ENCODE peak calls at places on chromosomes 2 and 18, in seven cellular contexts. L is HFFc6, V is Caco-2, U is AML-193, I is NCI-H2171 treated with DMSO at 0.1 percent for 48 hours, Q is neural progenitor cell, H is activated gamma-delta T cell. B is an unnamed sample.

GRCh38 chr2:28643324-28643723 is 108.3 kb upstream of the PPP1CB start:
- DNase-seq in L (no peak), V (no peak), U (no peak), I (no peak), Q (no peak), H (no peak), B (no peak)

GRCh38 chr2:15860760-15861159 is 79.6 kb upstream of the MYCN start:
- DNase-seq in L (no peak), V (no peak), U (no peak), I (no peak), Q (no peak), H (no peak), B (no peak)

GRCh38 chr2:169806586-169806985 is 7.9 kb downstream of the SSB start:
- DNase-seq in L (no peak), V (no peak), U (no peak), I (no peak), Q (no peak), H (no peak), B (no peak)

GRCh38 chr2:47344890-47345583 is 57.9 kb upstream of the MSH2 start:
- DNase-seq in L (peak), V (peak), U (no peak), I (peak), Q (peak), H (no peak), B (no peak)

GRCh38 chr2:67625671-67626070 is 228.5 kb downstream of the ETAA1 start:
- DNase-seq in L (peak), V (no peak), U (no peak), I (no peak), Q (no peak), H (no peak), B (no peak)

GRCh38 chr2:46578966-46579365 is 99.6 kb downstream of the TMEM247 start:
- DNase-seq in L (no peak), V (no peak), U (no peak), I (no peak), Q (no peak), H (no peak), B (no peak)

GRCh38 chr2:159539701-159540100 is 76.6 kb downstream of the BAZ2B start:
- DNase-seq in L (no peak), V (no peak), U (no peak), I (no peak), Q (no peak), H (no peak), B (no peak)

GRCh38 chr2:201257381-201257940 is 2.9 kb upstream of the CASP8 start:
- DNase-seq in L (no peak), V (peak), U (peak), I (no peak), Q (no peak), H (no peak), B (peak)

GRCh38 chr2:186503827-186504606 is 18.0 kb downstream of the ZC3H15 start:
- DNase-seq in L (no peak), V (no peak), U (peak), I (peak), Q (peak), H (no peak), B (no peak)

GRCh38 chr2:7450188-7451156 is 533.3 kb downstream of the RNF144A start:
- DNase-seq in L (no peak), V (no peak), U (no peak), I (no peak), Q (no peak), H (no peak), B (no peak)

GRCh38 chr2:133768261-133769021 is 200.2 kb upstream of the NCKAP5 start:
- DNase-seq in L (no peak), V (no peak), U (no peak), I (no peak), Q (no peak), H (no peak), B (no peak)

GRCh38 chr18:35073186-35074105 is 32.2 kb downstream of the MAPRE2 start:
- DNase-seq in L (no peak), V (no peak), U (no peak), I (no peak), Q (no peak), H (no peak), B (no peak)

GRCh38 chr2:189651284-189651683 is 10.0 kb upstream of the ASNSD1 start:
- DNase-seq in L (no peak), V (no peak), U (no peak), I (no peak), Q (no peak), H (no peak), B (no peak)

GRCh38 chr2:167924556-167924955 is 322.8 kb downstream of the STK39 start:
- DNase-seq in L (no peak), V (peak), U (no peak), I (peak), Q (no peak), H (no peak), B (no peak)

GRCh38 chr2:224832207-224832606 is 116.0 kb upstream of the CCDC195 start:
- DNase-seq in L (no peak), V (no peak), U (no peak), I (no peak), Q (no peak), H (no peak), B (no peak)

GRCh38 chr18:55289048-55289447 is 298.9 kb downstream of the TCF4 start:
- DNase-seq in L (no peak), V (no peak), U (no peak), I (no peak), Q (no peak), H (no peak), B (no peak)

GRCh38 chr2:46148369-46148736 is 148.9 kb upstream of the EPAS1 start:
- DNase-seq in L (no peak), V (no peak), U (no peak), I (no peak), Q (no peak), H (no peak), B (no peak)

GRCh38 chr2:62404948-62405347 is 101.0 kb downstream of the TMEM17 start:
- DNase-seq in L (no peak), V (no peak), U (no peak), I (no peak), Q (no peak), H (no peak), B (no peak)

GRCh38 chr18:54284967-54285785 is 15.9 kb downstream of the POLI start:
- DNase-seq in L (peak), V (no peak), U (no peak), I (no peak), Q (no peak), H (no peak), B (no peak)

GRCh38 chr2:10883066-10883465 is 28.7 kb upstream of the KCNF1 start:
- DNase-seq in L (no peak), V (no peak), U (no peak), I (no peak), Q (no peak), H (no peak), B (no peak)

GRCh38 chr2:44071454-44072046 is 75.8 kb upstream of the LRPPRC start:
- DNase-seq in L (no peak), V (no peak), U (no peak), I (no peak), Q (no peak), H (no peak), B (no peak)

GRCh38 chr18:69261436-69261835 is 139.3 kb upstream of the DOK6 start:
- DNase-seq in L (no peak), V (no peak), U (no peak), I (no peak), Q (peak), H (no peak), B (no peak)

GRCh38 chr2:217642944-217643343 is 359.9 kb downstream of the TNS1 start:
- DNase-seq in L (no peak), V (no peak), U (no peak), I (no peak), Q (peak), H (no peak), B (no peak)

GRCh38 chr2:35246702-35247101 is 1108.9 kb upstream of the CRIM1 start:
- DNase-seq in L (no peak), V (no peak), U (no peak), I (no peak), Q (no peak), H (no peak), B (no peak)

GRCh38 chr2:65435625-65436168 is 3.3 kb upstream of the SPRED2 start:
- DNase-seq in L (peak), V (peak), U (peak), I (peak), Q (peak), H (peak), B (peak)

GRCh38 chr2:241584446-241584845 is 25.9 kb downstream of the BOK start:
- DNase-seq in L (peak), V (no peak), U (no peak), I (no peak), Q (no peak), H (no peak), B (no peak)

GRCh38 chr2:176163655-176164021 is 6.5 kb downstream of the HOXD3 start:
- DNase-seq in L (no peak), V (no peak), U (no peak), I (no peak), Q (no peak), H (no peak), B (no peak)

GRCh38 chr2:108923019-108923700 is 65.9 kb downstream of the EDAR start:
- DNase-seq in L (no peak), V (no peak), U (no peak), I (no peak), Q (no peak), H (no peak), B (no peak)

GRCh38 chr2:38394903-38395341 is 17.8 kb upstream of the ATL2 start:
- DNase-seq in L (peak), V (no peak), U (no peak), I (no peak), Q (no peak), H (no peak), B (no peak)

GRCh38 chr18:8952796-8953760 is 149.4 kb upstream of the NDUFV2 start:
- DNase-seq in L (peak), V (no peak), U (no peak), I (no peak), Q (no peak), H (no peak), B (no peak)

GRCh38 chr2:157692768-157693167 is 64.1 kb upstream of the ACVR1C start:
- DNase-seq in L (peak), V (no peak), U (no peak), I (no peak), Q (no peak), H (no peak), B (no peak)

GRCh38 chr2:204705243-204705971 is 160.1 kb downstream of the PARD3B start:
- DNase-seq in L (peak), V (no peak), U (no peak), I (no peak), Q (no peak), H (no peak), B (no peak)

GRCh38 chr2:72892506-72893173 is 5.4 kb downstream of the SPR start:
- DNase-seq in L (peak), V (peak), U (peak), I (peak), Q (peak), H (peak), B (peak)

GRCh38 chr2:74197983-74198460 is 393 bp upstream of the MTHFD2 start:
- DNase-seq in L (no peak), V (peak), U (peak), I (no peak), Q (no peak), H (no peak), B (no peak)

GRCh38 chr2:205539603-205540002 is 142.7 kb upstream of the NRP2 start:
- DNase-seq in L (no peak), V (peak), U (no peak), I (peak), Q (no peak), H (no peak), B (no peak)

GRCh38 chr2:206611736-206612135 is 30.6 kb upstream of the FAM237A start:
- DNase-seq in L (no peak), V (no peak), U (no peak), I (no peak), Q (peak), H (no peak), B (no peak)

GRCh38 chr2:176508984-176509383 is 239.7 kb downstream of the MTX2 start:
- DNase-seq in L (no peak), V (no peak), U (no peak), I (peak), Q (no peak), H (no peak), B (no peak)

GRCh38 chr2:98155291-98155690 is 68.3 kb downstream of the VWA3B start:
- DNase-seq in L (no peak), V (no peak), U (no peak), I (no peak), Q (no peak), H (no peak), B (no peak)

B was measured in effector CD4-positive, alpha-beta T cell.